ENCODE peak calls at places on chromosomes 2 and 18, in ten cellular contexts. L is HepG2, Q is uterus, M is heart left ventricle, G is ovary, W is gastrocnemius medialis, Z is HCT116, H is endothelial cell of umbilical vein, X is A549, I is adrenal gland. V is an unnamed sample. For H3K4me1, the result is how much of the 10 kb centered on the place peaks cover.

GRCh38 chr2:161445097-161445496 is 29.0 kb downstream of the TBR1 start:
- DNase-seq in L (no peak), Q (no peak), M (no peak), G (no peak), W (no peak), Z (no peak), H (no peak), X (no peak), I (no peak), V (no peak)

GRCh38 chr2:144679942-144680341 is 160.0 kb upstream of the ZEB2 start:
- DNase-seq in L (no peak), Q (no peak), M (no peak), G (no peak), W (no peak), Z (no peak), H (no peak), X (no peak), I (no peak), V (no peak)

GRCh38 chr2:222745836-222746559 is 74.5 kb downstream of the MOGAT1 start:
- DNase-seq in L (no peak), Q (no peak), M (no peak), G (no peak), W (no peak), Z (no peak), H (no peak), X (no peak), I (no peak), V (no peak)

GRCh38 chr18:23453657-23454011 is 547 bp downstream of the RIOK3 start:
- DNase-seq in L (peak), Q (no peak), M (no peak), G (no peak), W (no peak), Z (no peak), H (peak), X (no peak), I (peak), V (no peak)

GRCh38 chr2:128545085-128545484 is 226.4 kb upstream of the HS6ST1 start:
- DNase-seq in L (no peak), Q (no peak), M (no peak), G (no peak), W (no peak), Z (no peak), H (no peak), X (no peak), I (no peak), V (no peak)

GRCh38 chr2:12300927-12301326 is 415.8 kb upstream of the TRIB2 start:
- DNase-seq in L (no peak), Q (no peak), M (no peak), G (no peak), W (no peak), Z (no peak), H (peak), X (no peak), I (no peak), V (no peak)

GRCh38 chr18:58529714-58530354 is 99.1 kb downstream of the ALPK2 start:
- DNase-seq in L (peak), Q (no peak), M (peak), G (no peak), W (no peak), Z (peak), H (peak), X (peak), I (peak), V (peak)

GRCh38 chr2:15890936-15891905 is 49.1 kb upstream of the MYCN start:
- DNase-seq in L (peak), Q (no peak), M (no peak), G (no peak), W (no peak), Z (no peak), H (peak), X (no peak), I (no peak), V (no peak)

GRCh38 chr2:98471402-98472131 is 26.9 kb downstream of the INPP4A start:
- DNase-seq in L (no peak), Q (no peak), M (no peak), G (no peak), W (no peak), Z (no peak), H (no peak), X (no peak), I (no peak), V (no peak)

GRCh38 chr2:215262303-215262702 is 49.6 kb upstream of the ATIC start:
- DNase-seq in L (no peak), Q (no peak), M (no peak), G (no peak), W (no peak), Z (no peak), H (no peak), X (no peak), I (no peak), V (no peak)

GRCh38 chr18:30358545-30358944 is 684.0 kb downstream of the DSC3 start:
- DNase-seq in L (no peak), Q (no peak), M (no peak), G (no peak), W (no peak), Z (no peak), H (no peak), X (no peak), I (no peak), V (no peak)

GRCh38 chr18:79786304-79786703 is 11.4 kb upstream of the KCNG2 start:
- DNase-seq in L (no peak), Q (no peak), M (no peak), G (no peak), W (no peak), Z (no peak), H (no peak), X (no peak), I (no peak), V (peak)

GRCh38 chr18:33761363-33761762 is 183.3 kb downstream of the ASXL3 start:
- DNase-seq in L (no peak), Q (no peak), M (no peak), G (no peak), W (no peak), Z (no peak), H (peak), X (no peak), I (no peak), V (no peak)

GRCh38 chr2:133504566-133505505 is 63.4 kb downstream of the NCKAP5 start:
- DNase-seq in L (no peak), Q (peak), M (peak), G (peak), W (no peak), Z (no peak), H (peak), X (no peak), I (peak), V (peak)

GRCh38 chr2:25165992-25166618 is 2.3 kb downstream of the POMC start:
- DNase-seq in L (peak), Q (no peak), M (peak), G (no peak), W (no peak), Z (peak), H (no peak), X (peak), I (no peak), V (no peak)

GRCh38 chr18:48348739-48349138 is 60.4 kb downstream of the ZBTB7C start:
- DNase-seq in L (no peak), Q (no peak), M (no peak), G (no peak), W (no peak), Z (no peak), H (no peak), X (no peak), I (peak), V (peak)

GRCh38 chr2:190746971-190747761 is 98.3 kb downstream of the NAB1 start:
- DNase-seq in L (no peak), Q (no peak), M (no peak), G (no peak), W (no peak), Z (no peak), H (peak), X (no peak), I (no peak), V (no peak)

GRCh38 chr18:62759704-62760402 is 44.5 kb downstream of the PHLPP1 start:
- DNase-seq in L (no peak), Q (no peak), M (no peak), G (no peak), W (no peak), Z (no peak), H (peak), X (no peak), I (no peak), V (no peak)

GRCh38 chr18:8615397-8616025 is 6.3 kb downstream of the RAB12 start:
- DNase-seq in L (peak), Q (peak), M (no peak), G (no peak), W (peak), Z (no peak), H (peak), X (peak), I (peak), V (no peak)

GRCh38 chr2:68487773-68488355 is 20.5 kb downstream of the APLF start:
- DNase-seq in L (peak), Q (no peak), M (no peak), G (no peak), W (no peak), Z (no peak), H (peak), X (peak), I (no peak), V (no peak)

GRCh38 chr2:45723857-45724256 is 72.4 kb downstream of the PRKCE start:
- DNase-seq in L (no peak), Q (no peak), M (no peak), G (no peak), W (no peak), Z (no peak), H (no peak), X (no peak), I (no peak), V (no peak)

GRCh38 chr2:200219400-200220113 is 86.9 kb upstream of the SPATS2L start:
- DNase-seq in L (peak), Q (no peak), M (no peak), G (no peak), W (no peak), Z (no peak), H (no peak), X (no peak), I (no peak), V (no peak)

GRCh38 chr18:53946561-53946960 is 277.9 kb downstream of the MBD2 start:
- DNase-seq in L (no peak), Q (no peak), M (no peak), G (no peak), W (no peak), Z (no peak), H (no peak), X (no peak), I (no peak), V (no peak)

GRCh38 chr18:31658670-31659573 is 25.5 kb downstream of the B4GALT6 start:
- DNase-seq in L (no peak), Q (no peak), M (no peak), G (no peak), W (no peak), Z (no peak), H (no peak), X (no peak), I (no peak), V (no peak)

GRCh38 chr2:142033393-142033792 is 97.4 kb downstream of the LRP1B start:
- DNase-seq in L (no peak), Q (no peak), M (no peak), G (no peak), W (no peak), Z (no peak), H (no peak), X (no peak), I (no peak), V (no peak)

GRCh38 chr18:35497006-35497333 is 790 bp downstream of the INO80C start:
- DNase-seq in L (no peak), Q (peak), M (no peak), G (no peak), W (no peak), Z (no peak), H (no peak), X (no peak), I (no peak), V (no peak)

GRCh38 chr18:35497334-35498197 is at the start of gene INO80C:
- DNase-seq in L (peak), Q (peak), M (peak), G (peak), W (peak), Z (peak), H (peak), X (peak), I (peak), V (peak)

GRCh38 chr18:35491689-35492077 is 6.1 kb downstream of the INO80C start:
- DNase-seq in L (no peak), Q (no peak), M (no peak), G (no peak), W (no peak), Z (no peak), H (peak), X (no peak), I (no peak), V (no peak)

GRCh38 chr18:35495821-35496368 is 1.9 kb downstream of the INO80C start:
- DNase-seq in L (no peak), Q (no peak), M (no peak), G (no peak), W (no peak), Z (no peak), H (no peak), X (no peak), I (no peak), V (no peak)

DNA sequence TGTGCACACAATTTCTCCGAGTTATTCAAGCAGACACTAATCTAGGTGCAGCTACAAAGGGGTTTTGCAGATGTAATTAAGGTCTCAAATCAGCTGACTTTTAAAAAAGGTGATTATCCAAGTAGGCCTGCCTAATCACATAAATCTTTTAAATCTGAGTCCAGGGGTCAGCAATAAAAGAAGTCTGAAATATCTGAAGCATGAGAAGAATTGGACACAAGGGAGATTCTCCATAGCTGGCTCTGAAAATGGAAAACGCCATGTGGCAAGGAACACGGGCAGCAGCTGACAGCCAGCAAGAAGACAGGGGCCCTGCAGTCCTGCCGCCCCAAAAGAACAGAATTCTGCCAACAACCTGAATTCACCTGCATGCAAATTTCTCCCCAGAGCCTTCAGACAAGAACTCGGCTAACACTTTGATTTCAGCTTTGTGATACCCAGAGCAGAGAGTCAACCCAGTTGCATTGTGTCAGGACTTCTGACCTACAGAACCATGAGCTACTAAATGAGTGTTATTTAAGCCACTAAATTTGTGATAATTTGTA is 3.4 kb downstream of the INO80C start:
- DNase-seq in L (no peak), Q (no peak), M (no peak), G (no peak), W (no peak), Z (no peak), H (no peak), X (no peak), I (no peak), V (no peak)
- H3K4me1 ChIP-seq in L (half or more), Q (under half), M (under half), G (under half), W (under half), Z (under half), H (under half), X (half or more), I (under half), V (under half)

GRCh38 chr2:17380003-17380402 is 138.2 kb downstream of the RAD51AP2 start:
- DNase-seq in L (no peak), Q (no peak), M (no peak), G (no peak), W (no peak), Z (no peak), H (no peak), X (no peak), I (no peak), V (no peak)
- TF ChIP-seq POLR2A in L (no peak), Q (no peak), M (no peak), G (no peak), W (no peak), Z (no peak), H (no peak), X (no peak), I (no peak), V (no peak)

GRCh38 chr2:223999862-224000261 is 39.2 kb downstream of the SERPINE2 start:
- DNase-seq in L (no peak), Q (no peak), M (no peak), G (no peak), W (no peak), Z (no peak), H (no peak), X (no peak), I (peak), V (no peak)

GRCh38 chr2:223995569-223995968 is 38.3 kb downstream of the MRPL44 start:
- DNase-seq in L (peak), Q (no peak), M (no peak), G (no peak), W (no peak), Z (peak), H (no peak), X (no peak), I (no peak), V (no peak)

GRCh38 chr2:223994562-223995162 is 37.4 kb downstream of the MRPL44 start:
- DNase-seq in L (no peak), Q (no peak), M (no peak), G (no peak), W (no peak), Z (no peak), H (no peak), X (no peak), I (no peak), V (no peak)

GRCh38 chr2:223997938-223998337 is 40.7 kb downstream of the MRPL44 start:
- DNase-seq in L (peak), Q (no peak), M (no peak), G (no peak), W (no peak), Z (no peak), H (no peak), X (no peak), I (no peak), V (no peak)

GRCh38 chr2:223998983-223999382 is 40.1 kb downstream of the SERPINE2 start:
- DNase-seq in L (no peak), Q (no peak), M (no peak), G (no peak), W (no peak), Z (no peak), H (no peak), X (no peak), I (no peak), V (no peak)
- H3K27ac ChIP-seq in L (no peak), Q (no peak), M (no peak), G (no peak), W (no peak), Z (no peak), H (no peak), X (no peak), I (no peak), V (no peak)

DNA sequence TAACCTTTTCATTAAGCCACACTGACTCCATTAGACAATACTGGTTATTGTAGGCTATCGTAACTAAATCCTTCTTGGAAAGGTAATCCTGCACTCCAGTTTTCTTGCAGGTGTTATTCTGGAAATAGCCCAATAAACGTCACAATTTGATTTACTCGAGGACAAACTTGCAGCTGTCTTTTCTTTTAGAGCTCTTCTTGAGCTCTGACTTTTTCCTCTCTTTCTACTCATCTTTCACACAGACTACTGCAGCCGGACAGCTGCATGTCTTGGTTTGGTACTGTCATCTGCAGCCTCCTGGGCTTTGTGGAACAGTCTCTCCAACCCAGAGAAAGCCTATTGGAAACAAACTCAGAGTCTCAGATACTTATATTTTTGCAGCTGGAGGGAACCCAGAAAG is 23.0 kb upstream of the MSGN1 start:
- DNase-seq in L (no peak), Q (no peak), M (no peak), G (no peak), W (no peak), Z (no peak), H (no peak), X (no peak), I (no peak), V (no peak)
- H3K4me1 ChIP-seq in L (under half), Q (under half), M (under half), G (under half), W (under half), Z (under half), H (under half), X (under half), I (under half), V (under half)

DNA sequence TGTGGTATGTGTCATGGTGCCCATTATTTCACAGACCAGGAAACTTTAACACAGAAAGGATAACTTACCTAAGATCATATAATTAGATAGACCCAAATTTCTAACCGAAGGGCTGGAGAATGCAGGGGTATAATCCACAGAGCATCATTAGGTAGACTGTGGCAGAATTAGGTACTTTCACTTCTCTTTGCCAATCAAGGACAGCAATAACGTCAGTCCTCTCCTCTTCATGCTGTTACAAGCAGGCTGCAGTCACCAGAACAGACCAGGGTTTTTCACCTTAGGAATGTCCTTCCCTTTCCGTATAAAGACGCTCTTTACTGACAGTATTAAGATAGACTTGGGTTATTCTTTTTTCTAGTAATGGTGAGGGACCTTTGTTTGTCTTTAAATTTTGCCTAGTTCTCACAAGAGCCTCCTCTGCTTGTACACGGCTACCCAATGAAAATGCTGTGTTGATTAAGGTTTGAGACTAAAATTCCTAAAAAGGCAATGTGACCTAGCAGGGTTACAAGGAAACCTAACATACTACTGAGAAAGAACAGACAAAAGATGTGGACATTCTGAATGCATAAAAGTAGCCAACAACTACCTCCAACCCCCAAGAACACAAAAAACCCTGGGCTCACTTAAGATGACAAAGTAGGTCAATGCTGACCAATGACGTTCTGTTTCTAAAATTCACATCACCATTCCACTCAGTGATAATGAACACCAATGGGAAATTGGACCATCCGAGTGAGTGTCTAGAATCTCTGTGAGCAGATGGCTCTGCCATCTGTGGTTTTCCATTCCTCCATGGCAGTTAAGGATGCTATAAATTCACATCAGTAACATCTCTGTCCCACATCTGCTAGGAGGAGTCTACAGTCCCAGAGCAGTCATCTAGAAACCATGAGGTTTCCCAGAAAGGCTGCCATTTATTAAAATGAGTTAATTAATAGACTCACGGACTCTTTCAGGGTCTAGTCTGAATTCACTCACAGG is 2.1 kb downstream of the PDIA6 start:
- DNase-seq in L (no peak), Q (no peak), M (no peak), G (no peak), W (no peak), Z (no peak), H (peak), X (no peak), I (no peak), V (no peak)
- TF ChIP-seq POLR2A in L (no peak), Q (no peak), M (no peak), G (no peak), W (no peak), Z (no peak), H (no peak), X (no peak), I (peak), V (no peak)